ENCODE peak calls at places on chromosomes 11 and 22, in seven cellular contexts. L is heart right ventricle; C is activated naive CD4-positive, alpha-beta T cell; Z is NCI-H2081; I is NCI-H1092; J is NB4; M is naive thymus-derived CD4-positive, alpha-beta T cell. F is an unnamed sample.

GRCh38 chr11:22785251-22785650 is 44.4 kb downstream of the SVIP start:
- DNase-seq in L (no peak), C (no peak), Z (no peak), I (no peak), J (no peak), M (no peak), F (no peak)

GRCh38 chr11:74319139-74319538 is 7.7 kb upstream of the P4HA3 start:
- DNase-seq in L (no peak), C (no peak), Z (no peak), I (no peak), J (no peak), M (no peak), F (no peak)

GRCh38 chr11:1262172-1263006 is 39.5 kb downstream of the MUC5B start:
- DNase-seq in L (peak), C (peak), Z (peak), I (peak), J (peak), M (peak), F (peak)

GRCh38 chr11:22666700-22667439 is 459 bp downstream of the GAS2 start:
- DNase-seq in L (peak), C (no peak), Z (peak), I (peak), J (no peak), M (peak), F (peak)

GRCh38 chr11:92681606-92682005 is 287.8 kb upstream of the MTNR1B start:
- DNase-seq in L (no peak), C (no peak), Z (no peak), I (no peak), J (no peak), M (no peak), F (no peak)

GRCh38 chr22:32053165-32053755 is 10.2 kb downstream of the SLC5A1 start:
- DNase-seq in L (no peak), C (no peak), Z (no peak), I (no peak), J (peak), M (no peak), F (no peak)

GRCh38 chr22:46124383-46125144 is 25.8 kb upstream of the PPARA start:
- DNase-seq in L (no peak), C (no peak), Z (no peak), I (no peak), J (no peak), M (no peak), F (no peak)

GRCh38 chr11:119375629-119376196 is 5.8 kb downstream of the USP2 start:
- DNase-seq in L (peak), C (no peak), Z (no peak), I (no peak), J (no peak), M (no peak), F (no peak)

GRCh38 chr11:107293677-107294344 is 163.8 kb downstream of the CWF19L2 start:
- DNase-seq in L (no peak), C (no peak), Z (no peak), I (no peak), J (no peak), M (no peak), F (peak)

GRCh38 chr22:32831571-32831970 is 30.1 kb downstream of the TIMP3 start:
- DNase-seq in L (no peak), C (no peak), Z (no peak), I (no peak), J (no peak), M (no peak), F (no peak)

GRCh38 chr22:50000587-50001387 is 11.8 kb downstream of the IL17REL start:
- DNase-seq in L (no peak), C (no peak), Z (no peak), I (no peak), J (no peak), M (no peak), F (no peak)

GRCh38 chr22:24095816-24096215 is 84.7 kb downstream of the CABIN1 start:
- DNase-seq in L (no peak), C (no peak), Z (no peak), I (no peak), J (no peak), M (no peak), F (no peak)

GRCh38 chr11:118560806-118561205 is 4.9 kb downstream of the IFT46 start:
- DNase-seq in L (no peak), C (no peak), Z (no peak), I (no peak), J (no peak), M (no peak), F (no peak)

GRCh38 chr11:117219995-117220394 is 11.9 kb downstream of the PCSK7 start:
- DNase-seq in L (no peak), C (no peak), Z (no peak), I (no peak), J (no peak), M (no peak), F (no peak)

GRCh38 chr11:57324154-57324885 is 432 bp downstream of the TNKS1BP1 start:
- DNase-seq in L (peak), C (no peak), Z (peak), I (peak), J (peak), M (no peak), F (peak)

GRCh38 chr22:20873215-20873614 is 14.4 kb downstream of the SNAP29 start:
- DNase-seq in L (no peak), C (no peak), Z (no peak), I (no peak), J (no peak), M (no peak), F (no peak)

GRCh38 chr11:44275961-44276550 is 33.9 kb downstream of the ALX4 start:
- DNase-seq in L (no peak), C (no peak), Z (no peak), I (no peak), J (no peak), M (no peak), F (no peak)

GRCh38 chr11:105456950-105457349 is 152.9 kb upstream of the GRIA4 start:
- DNase-seq in L (no peak), C (no peak), Z (no peak), I (no peak), J (peak), M (no peak), F (no peak)

GRCh38 chr22:49624421-49625177 is 203.1 kb downstream of the BRD1 start:
- DNase-seq in L (no peak), C (no peak), Z (no peak), I (no peak), J (no peak), M (no peak), F (no peak)

GRCh38 chr11:65131417-65131776 is 2.9 kb downstream of the SYVN1 start:
- DNase-seq in L (no peak), C (no peak), Z (no peak), I (no peak), J (no peak), M (no peak), F (no peak)

GRCh38 chr11:64772318-64773018 is 5.9 kb downstream of the SF1 start:
- DNase-seq in L (no peak), C (no peak), Z (no peak), I (no peak), J (no peak), M (no peak), F (no peak)